ENCODE peak calls at places on chromosome 18, in four cellular contexts. One of them, this sample, is unnamed.

GRCh38 chr18:40974448-40974847 is 980.6 kb upstream of the PIK3C3 start:
- DNase-seq in HCT116: no peak
- DNase-seq in endothelial cell of umbilical vein: no peak
- DNase-seq in H1: no peak
- DNase-seq in this sample: no peak

GRCh38 chr18:53991805-53992204 is 232.7 kb downstream of the MBD2 start:
- DNase-seq in HCT116: no peak
- DNase-seq in endothelial cell of umbilical vein: no peak
- DNase-seq in H1: no peak
- DNase-seq in this sample: no peak

GRCh38 chr18:3057526-3057925 is 44.6 kb upstream of the LPIN2 start:
- DNase-seq in HCT116: no peak
- DNase-seq in endothelial cell of umbilical vein: no peak
- DNase-seq in H1: no peak
- DNase-seq in this sample: no peak

GRCh38 chr18:79548621-79548985 is 131.0 kb upstream of the CTDP1 start:
- DNase-seq in HCT116: no peak
- DNase-seq in endothelial cell of umbilical vein: no peak
- DNase-seq in H1: no peak
- DNase-seq in this sample: no peak

GRCh38 chr18:67151366-67151765 is 365.2 kb downstream of the DSEL start:
- DNase-seq in HCT116: no peak
- DNase-seq in endothelial cell of umbilical vein: no peak
- DNase-seq in H1: no peak
- DNase-seq in this sample: no peak

GRCh38 chr18:11137400-11137799 is 12.0 kb downstream of the PIEZO2 start:
- DNase-seq in HCT116: no peak
- DNase-seq in endothelial cell of umbilical vein: no peak
- DNase-seq in H1: no peak
- DNase-seq in this sample: no peak

GRCh38 chr18:76587147-76587885 is 92.3 kb upstream of the ZNF516 start:
- DNase-seq in HCT116: no peak
- DNase-seq in endothelial cell of umbilical vein: no peak
- DNase-seq in H1: peak; percentile 14
- DNase-seq in this sample: no peak

GRCh38 chr18:60019463-60019840 is 119.7 kb downstream of the PMAIP1 start:
- DNase-seq in HCT116: no peak
- DNase-seq in endothelial cell of umbilical vein: no peak
- DNase-seq in H1: no peak
- DNase-seq in this sample: no peak

GRCh38 chr18:13823707-13824395 is at the start of gene MC5R:
- DNase-seq in HCT116: no peak
- DNase-seq in endothelial cell of umbilical vein: peak; percentile 53
- DNase-seq in H1: peak; percentile 95
- DNase-seq in this sample: peak; percentile 21

GRCh38 chr18:11004951-11005350 is 144.4 kb downstream of the PIEZO2 start:
- DNase-seq in HCT116: no peak
- DNase-seq in endothelial cell of umbilical vein: no peak
- DNase-seq in H1: no peak
- DNase-seq in this sample: no peak

GRCh38 chr18:26436176-26437031 is 111.9 kb downstream of the KCTD1 start:
- DNase-seq in HCT116: peak; percentile 73
- DNase-seq in endothelial cell of umbilical vein: no peak
- DNase-seq in H1: peak; percentile 38
- DNase-seq in this sample: peak; percentile 82

GRCh38 chr18:21458788-21459187 is 141.7 kb downstream of the ESCO1 start:
- DNase-seq in HCT116: no peak
- DNase-seq in endothelial cell of umbilical vein: no peak
- DNase-seq in H1: no peak
- DNase-seq in this sample: no peak

GRCh38 chr18:12593861-12594260 is 64.0 kb downstream of the SPIRE1 start:
- DNase-seq in HCT116: no peak
- DNase-seq in endothelial cell of umbilical vein: no peak
- DNase-seq in H1: no peak
- DNase-seq in this sample: no peak

GRCh38 chr18:27073404-27073830 is 111.7 kb downstream of the CHST9 start:
- DNase-seq in HCT116: no peak
- DNase-seq in endothelial cell of umbilical vein: no peak
- DNase-seq in H1: no peak
- DNase-seq in this sample: no peak

GRCh38 chr18:11885278-11885991 is 22.7 kb downstream of the MPPE1 start:
- DNase-seq in HCT116: no peak
- DNase-seq in endothelial cell of umbilical vein: no peak
- DNase-seq in H1: no peak
- DNase-seq in this sample: no peak

GRCh38 chr18:11654736-11655604 is 34.1 kb upstream of the GNAL start:
- DNase-seq in HCT116: peak; percentile 27
- DNase-seq in endothelial cell of umbilical vein: peak; percentile 32
- DNase-seq in H1: peak; percentile 94
- DNase-seq in this sample: peak; percentile 37

GRCh38 chr18:2108581-2108980 is 462.7 kb downstream of the METTL4 start:
- DNase-seq in HCT116: no peak
- DNase-seq in endothelial cell of umbilical vein: no peak
- DNase-seq in H1: no peak
- DNase-seq in this sample: no peak

GRCh38 chr18:66682855-66683322 is 79.0 kb upstream of the CDH19 start:
- DNase-seq in HCT116: no peak
- DNase-seq in endothelial cell of umbilical vein: peak; percentile 88
- DNase-seq in H1: no peak
- DNase-seq in this sample: no peak

GRCh38 chr18:58784601-58785137 is 80.0 kb upstream of the ZNF532 start:
- DNase-seq in HCT116: no peak
- DNase-seq in endothelial cell of umbilical vein: peak; percentile 25
- DNase-seq in H1: no peak
- DNase-seq in this sample: peak; percentile 97

GRCh38 chr18:11309172-11309571 is 159.8 kb upstream of the PIEZO2 start:
- DNase-seq in HCT116: peak; percentile 18
- DNase-seq in endothelial cell of umbilical vein: no peak
- DNase-seq in H1: no peak
- DNase-seq in this sample: peak; percentile 42

GRCh38 chr18:2917255-2918047 is 70.6 kb downstream of the EMILIN2 start:
- DNase-seq in HCT116: no peak
- DNase-seq in endothelial cell of umbilical vein: peak; percentile 56
- DNase-seq in H1: peak; percentile 41
- DNase-seq in this sample: no peak

GRCh38 chr18:24427484-24427883 is 1.0 kb downstream of the IMPACT start:
- DNase-seq in HCT116: no peak
- DNase-seq in endothelial cell of umbilical vein: peak; percentile 18
- DNase-seq in H1: no peak
- DNase-seq in this sample: no peak

GRCh38 chr18:40440088-40440487 is 1514.9 kb upstream of the PIK3C3 start:
- DNase-seq in HCT116: no peak
- DNase-seq in endothelial cell of umbilical vein: no peak
- DNase-seq in H1: no peak
- DNase-seq in this sample: no peak

GRCh38 chr18:43596106-43596712 is 318.9 kb upstream of the SYT4 start:
- DNase-seq in HCT116: no peak
- DNase-seq in endothelial cell of umbilical vein: peak; percentile 33
- DNase-seq in H1: no peak
- DNase-seq in this sample: peak; percentile 23

DNA sequence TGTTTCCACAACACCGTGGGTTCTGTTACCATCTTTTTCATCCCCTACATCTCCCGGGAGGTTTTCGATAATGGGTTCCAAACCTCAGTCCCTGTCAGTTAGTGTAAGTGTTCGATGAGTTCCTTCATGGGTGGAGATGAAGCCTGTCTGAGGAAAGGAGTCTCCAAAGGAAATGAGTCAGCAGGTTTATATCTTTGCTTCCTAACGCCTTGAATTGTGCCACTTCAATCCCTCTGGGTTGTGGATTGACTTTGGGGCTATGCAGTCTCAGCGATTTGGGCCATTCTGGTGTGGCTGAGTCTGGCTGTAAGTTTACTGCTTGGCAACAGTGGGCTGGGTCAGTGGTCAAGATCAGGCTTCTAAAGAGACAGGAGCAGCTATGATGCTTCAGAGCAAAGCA is 1.2 kb downstream of the SERPINB5 start:
- DNase-seq in HCT116: no peak
- DNase-seq in endothelial cell of umbilical vein: no peak
- DNase-seq in H1: no peak
- DNase-seq in this sample: no peak
- TF ChIP-seq MAX in HCT116: no peak
- TF ChIP-seq MAX in endothelial cell of umbilical vein: no peak
- TF ChIP-seq MAX in H1: no peak
- TF ChIP-seq MAX in this sample: no peak

DNA sequence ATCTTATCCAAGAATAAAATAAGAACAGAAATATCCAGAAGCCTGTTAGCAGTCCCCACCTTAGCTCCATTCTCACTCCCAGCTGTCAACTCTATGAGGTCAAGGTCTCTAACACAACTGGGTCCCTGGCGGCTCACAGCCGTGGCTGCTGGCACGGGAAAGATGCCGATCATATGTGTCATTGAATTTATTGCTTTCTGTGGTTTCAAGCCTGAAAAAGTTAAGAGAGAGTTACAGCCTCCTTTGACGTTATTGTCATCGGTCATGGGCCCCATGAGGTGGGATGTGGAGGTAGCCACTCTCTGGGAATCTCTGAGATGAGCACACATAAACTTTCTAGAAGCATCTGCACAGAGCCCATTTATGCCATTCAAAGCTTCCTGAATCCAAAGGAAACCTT is 28.7 kb upstream of the CABLES1 start:
- DNase-seq in HCT116: peak; percentile 88
- DNase-seq in endothelial cell of umbilical vein: peak; percentile 77
- DNase-seq in H1: no peak
- DNase-seq in this sample: peak; percentile 93
- H3K4me3 ChIP-seq in HCT116: peak overlapping the region; percentile 33
- H3K4me3 ChIP-seq in endothelial cell of umbilical vein: peak overlapping the region; percentile 16
- H3K4me3 ChIP-seq in H1: no peak overlapping the region
- H3K4me3 ChIP-seq in this sample: no peak overlapping the region

DNA sequence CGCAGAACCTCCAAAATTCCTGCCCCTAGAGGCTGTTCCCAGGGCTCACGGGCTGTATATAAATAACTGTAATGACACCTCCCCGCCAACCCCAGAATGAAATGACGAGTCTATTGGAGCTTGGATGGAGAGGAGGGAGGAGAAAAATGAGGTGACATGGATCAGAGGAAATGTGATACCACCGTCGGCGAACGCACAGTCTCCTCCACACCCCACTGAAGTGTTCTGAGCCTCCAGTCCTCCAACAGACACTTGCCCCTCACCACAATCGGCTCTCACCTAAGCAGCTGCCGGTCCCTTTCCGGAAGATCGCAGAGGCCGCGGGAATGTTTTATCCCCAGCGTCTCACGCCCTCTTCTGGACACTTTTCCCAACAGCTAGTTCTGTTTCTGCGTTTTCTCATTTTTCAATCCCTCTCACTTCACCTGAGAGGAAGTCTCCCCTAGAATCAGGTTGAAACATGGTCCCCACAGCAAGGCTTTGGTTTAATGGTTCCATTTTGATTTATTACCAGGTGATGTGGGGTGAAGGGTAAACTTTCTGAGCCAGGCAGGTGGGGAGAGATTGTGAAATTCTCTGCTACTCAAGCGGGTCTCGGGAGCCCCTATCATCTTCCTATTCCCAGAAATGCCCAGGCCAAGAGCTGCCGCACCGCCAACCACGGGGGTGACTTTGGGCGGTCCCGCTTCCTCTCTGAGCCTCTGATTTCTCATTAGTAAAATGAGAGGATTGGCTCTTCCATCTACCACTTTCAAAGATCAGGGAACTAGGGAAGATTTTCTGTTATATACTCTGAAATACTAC is 9.1 kb upstream of the MYO5B start:
- DNase-seq in HCT116: peak; percentile 49
- DNase-seq in endothelial cell of umbilical vein: peak; percentile 24
- DNase-seq in H1: peak; percentile 81
- DNase-seq in this sample: peak; percentile 28
- TF ChIP-seq MAX in HCT116: no peak
- TF ChIP-seq MAX in endothelial cell of umbilical vein: no peak
- TF ChIP-seq MAX in H1: no peak
- TF ChIP-seq MAX in this sample: no peak

GRCh38 chr18:6546229-6546628 is 131.5 kb upstream of the L3MBTL4 start:
- DNase-seq in HCT116: no peak
- DNase-seq in endothelial cell of umbilical vein: no peak
- DNase-seq in H1: no peak
- DNase-seq in this sample: no peak

GRCh38 chr18:6542296-6542695 is 127.6 kb upstream of the L3MBTL4 start:
- DNase-seq in HCT116: no peak
- DNase-seq in endothelial cell of umbilical vein: no peak
- DNase-seq in H1: no peak
- DNase-seq in this sample: no peak

GRCh38 chr18:6553234-6553900 is 138.7 kb upstream of the L3MBTL4 start:
- DNase-seq in HCT116: no peak
- DNase-seq in endothelial cell of umbilical vein: no peak
- DNase-seq in H1: no peak
- DNase-seq in this sample: no peak

GRCh38 chr18:6543330-6543908 is 128.7 kb upstream of the L3MBTL4 start:
- DNase-seq in HCT116: no peak
- DNase-seq in endothelial cell of umbilical vein: peak; percentile 60
- DNase-seq in H1: no peak
- DNase-seq in this sample: peak; percentile 12

DNA sequence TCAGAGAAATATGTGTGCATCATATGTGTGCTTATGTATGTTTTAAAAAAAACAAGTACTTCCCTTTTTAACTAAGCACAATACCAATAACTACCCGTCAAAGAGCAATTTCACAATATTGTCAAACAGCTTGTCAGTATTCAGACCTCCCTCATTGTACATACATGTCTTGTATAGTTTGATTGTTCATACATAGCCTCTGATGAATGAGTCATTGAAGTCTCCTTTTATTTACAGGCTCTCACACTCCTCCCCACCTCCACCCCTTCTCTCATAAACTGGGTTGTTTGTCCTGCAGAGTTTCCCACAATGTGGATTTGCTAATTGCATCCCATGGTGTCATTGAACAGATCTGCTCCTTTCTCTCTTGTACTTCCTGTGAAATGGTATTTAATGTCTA is 132.8 kb upstream of the L3MBTL4 start:
- DNase-seq in HCT116: no peak
- DNase-seq in endothelial cell of umbilical vein: no peak
- DNase-seq in H1: no peak
- DNase-seq in this sample: no peak
- H3K4me3 ChIP-seq in HCT116: no peak overlapping the region
- H3K4me3 ChIP-seq in endothelial cell of umbilical vein: no peak overlapping the region
- H3K4me3 ChIP-seq in H1: no peak overlapping the region
- H3K4me3 ChIP-seq in this sample: no peak overlapping the region

GRCh38 chr18:74230922-74231714 is 60.6 kb downstream of the CYB5A start:
- DNase-seq in HCT116: no peak
- DNase-seq in endothelial cell of umbilical vein: no peak
- DNase-seq in H1: no peak
- DNase-seq in this sample: no peak
- TF ChIP-seq MAX in HCT116: no peak
- TF ChIP-seq MAX in endothelial cell of umbilical vein: no peak
- TF ChIP-seq MAX in H1: no peak
- TF ChIP-seq MAX in this sample: no peak

DNA sequence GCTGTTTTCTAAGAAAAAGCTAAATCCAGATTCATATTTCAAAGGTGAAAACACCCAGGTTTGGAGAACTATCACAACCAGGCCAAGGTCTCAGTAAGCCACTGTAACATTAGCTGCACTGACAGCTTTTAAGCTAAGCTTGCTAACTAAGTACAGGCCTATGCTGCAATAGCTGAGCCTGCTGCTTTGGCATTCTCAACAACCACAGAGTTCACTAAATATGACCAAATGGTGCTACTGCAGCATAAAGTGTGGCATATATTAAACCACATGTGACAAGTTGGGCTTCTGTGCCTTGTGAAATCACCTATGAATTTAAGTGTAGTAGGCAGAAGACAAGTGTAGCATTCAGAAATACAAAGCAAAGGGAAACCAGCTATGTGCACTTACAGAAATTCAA is 206.7 kb downstream of the TCF4 start:
- DNase-seq in HCT116: no peak
- DNase-seq in endothelial cell of umbilical vein: no peak
- DNase-seq in H1: no peak
- DNase-seq in this sample: no peak
- H3K4me3 ChIP-seq in HCT116: no peak overlapping the region
- H3K4me3 ChIP-seq in endothelial cell of umbilical vein: no peak overlapping the region
- H3K4me3 ChIP-seq in H1: no peak overlapping the region
- H3K4me3 ChIP-seq in this sample: no peak overlapping the region

This sample was measured in A549.